ENCODE peak calls at places on chromosomes 2 and 18, in seven cellular contexts. C is T1000, Z is endothelial cell of umbilical vein, P is SK-N-DZ, G is WTC11, J is left colon, L is fibroblast of mammary gland. V is an unnamed sample.

GRCh38 chr2:28274911-28275685 is 117.6 kb upstream of the FOSL2 start:
- DNase-seq in L (peak), C (peak), J (peak), Z (peak), G (peak), P (no peak), V (no peak)

GRCh38 chr2:239697765-239698164 is 296.9 kb upstream of the HDAC4 start:
- DNase-seq in P (no peak), C (no peak), L (no peak), Z (no peak), G (no peak), J (no peak), V (no peak)

GRCh38 chr2:210475726-210476125 is 833 bp downstream of the LANCL1 start:
- DNase-seq in J (no peak), Z (peak), L (no peak), P (peak), G (no peak), C (no peak), V (no peak)

GRCh38 chr18:55779711-55780590 is 192.0 kb upstream of the TCF4 start:
- DNase-seq in G (peak), C (no peak), L (peak), Z (peak), J (peak), P (peak), V (no peak)

GRCh38 chr2:129849559-129850160 is 129.8 kb upstream of the RAB6C start:
- DNase-seq in Z (peak), C (no peak), P (peak), J (no peak), L (peak), G (no peak), V (peak)

GRCh38 chr2:157875720-157876065 is 437 bp downstream of the ACVR1 start:
- DNase-seq in P (peak), Z (peak), J (peak), G (peak), C (peak), L (no peak), V (peak)

GRCh38 chr2:240156026-240156390 is 15.6 kb upstream of the OTOS start:
- DNase-seq in L (no peak), J (no peak), P (no peak), G (no peak), Z (no peak), C (no peak), V (no peak)

GRCh38 chr2:182650704-182651103 is 65.4 kb upstream of the DNAJC10 start:
- DNase-seq in Z (peak), P (peak), G (no peak), C (no peak), J (no peak), L (peak), V (peak)

GRCh38 chr2:5725794-5726463 is 33.7 kb downstream of the SOX11 start:
- DNase-seq in J (no peak), P (no peak), C (no peak), L (no peak), Z (no peak), G (peak), V (no peak)